ENCODE peak calls at places on chromosomes 11 and 22, in nine cellular contexts. V is fibroblast of pulmonary artery; Q is lower leg skin; S is CD4-positive, alpha-beta T cell; J is HCT116; A is cardiac fibroblast; R is foreskin fibroblast; C is fibroblast of mammary gland; Z is HFF-Myc. M is an unnamed sample.

GRCh38 chr11:111417011-111417765 is 38.1 kb upstream of the POU2AF1 start:
- DNase-seq in Z (no peak), R (no peak), A (no peak), J (no peak), V (no peak), Q (peak; percentile 58), S (no peak), C (peak; percentile 18), M (no peak)

GRCh38 chr11:29018631-29019030 is 910.4 kb downstream of the METTL15 start:
- DNase-seq in S (no peak), A (peak; percentile 92), Q (no peak), C (peak; percentile 57), R (peak; percentile 61), J (no peak), Z (no peak), V (peak; percentile 93), M (peak; percentile 58)

GRCh38 chr11:358129-358805 is 11.0 kb upstream of the B4GALNT4 start:
- DNase-seq in Q (no peak), S (no peak), R (no peak), J (no peak), V (no peak), C (no peak), A (no peak), Z (no peak), M (no peak)

GRCh38 chr11:44527476-44527875 is 38.0 kb upstream of the CD82 start:
- DNase-seq in S (no peak), R (no peak), V (no peak), J (no peak), Q (no peak), A (no peak), Z (no peak), C (no peak), M (no peak)

GRCh38 chr11:83336993-83337392 is 50.8 kb upstream of the CCDC90B start:
- DNase-seq in S (no peak), Z (no peak), A (no peak), Q (no peak), V (no peak), C (no peak), R (no peak), J (no peak), M (no peak)

GRCh38 chr11:127247261-127247660 is 246.7 kb upstream of the KIRREL3 start:
- DNase-seq in C (no peak), S (no peak), Q (no peak), Z (no peak), A (no peak), R (no peak), V (no peak), J (no peak), M (no peak)

GRCh38 chr11:120579601-120580000 is 68.1 kb downstream of the GRIK4 start:
- DNase-seq in Z (no peak), J (no peak), A (no peak), C (no peak), R (no peak), V (no peak), Q (no peak), S (no peak), M (no peak)

GRCh38 chr11:512895-513595 is 6.0 kb upstream of the RNH1 start:
- DNase-seq in S (no peak), J (no peak), C (no peak), A (no peak), Z (no peak), R (no peak), Q (no peak), V (no peak), M (no peak)

GRCh38 chr11:82732734-82733443 is 775 bp downstream of the FAM181B start:
- DNase-seq in S (no peak), Q (no peak), A (no peak), R (peak; percentile 14), C (no peak), V (no peak), Z (no peak), J (no peak), M (no peak)

GRCh38 chr11:67483901-67484665 is 1.3 kb downstream of the AIP start:
- DNase-seq in A (no peak), Z (no peak), C (no peak), J (no peak), R (no peak), Q (no peak), S (peak; percentile 43), V (no peak), M (no peak)

DNA sequence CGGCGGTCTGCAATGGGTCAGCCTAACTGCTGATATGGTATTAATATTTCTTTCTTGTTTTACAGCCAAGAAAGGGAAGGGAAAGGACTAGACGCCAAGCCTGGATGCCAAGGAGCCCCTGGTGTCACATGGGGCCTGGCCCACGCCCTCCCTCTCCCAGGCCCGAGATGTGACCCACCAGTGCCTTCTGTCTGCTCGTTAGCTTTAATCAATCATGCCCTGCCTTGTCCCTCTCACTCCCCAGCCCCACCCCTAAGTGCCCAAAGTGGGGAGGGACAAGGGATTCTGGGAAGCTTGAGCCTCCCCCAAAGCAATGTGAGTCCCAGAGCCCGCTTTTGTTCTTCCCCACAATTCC is 1.9 kb downstream of the MDK start:
- DNase-seq in S (no peak), A (no peak), V (no peak), C (no peak), Z (no peak), J (no peak), Q (no peak), R (no peak), M (no peak)
- TF ChIP-seq CTCF in S (no peak), A (no peak), V (no peak), C (no peak), Z (no peak), J (no peak), Q (no peak), R (no peak), M (no peak)

GRCh38 chr22:29334148-29334547 is 18.7 kb upstream of the RASL10A start:
- DNase-seq in Z (no peak), Q (no peak), C (no peak), A (no peak), S (no peak), R (no peak), V (no peak), J (no peak), M (no peak)
- TF ChIP-seq CTCF in Z (no peak), Q (no peak), C (no peak), A (no peak), S (no peak), R (no peak), V (no peak), J (no peak), M (no peak)

DNA sequence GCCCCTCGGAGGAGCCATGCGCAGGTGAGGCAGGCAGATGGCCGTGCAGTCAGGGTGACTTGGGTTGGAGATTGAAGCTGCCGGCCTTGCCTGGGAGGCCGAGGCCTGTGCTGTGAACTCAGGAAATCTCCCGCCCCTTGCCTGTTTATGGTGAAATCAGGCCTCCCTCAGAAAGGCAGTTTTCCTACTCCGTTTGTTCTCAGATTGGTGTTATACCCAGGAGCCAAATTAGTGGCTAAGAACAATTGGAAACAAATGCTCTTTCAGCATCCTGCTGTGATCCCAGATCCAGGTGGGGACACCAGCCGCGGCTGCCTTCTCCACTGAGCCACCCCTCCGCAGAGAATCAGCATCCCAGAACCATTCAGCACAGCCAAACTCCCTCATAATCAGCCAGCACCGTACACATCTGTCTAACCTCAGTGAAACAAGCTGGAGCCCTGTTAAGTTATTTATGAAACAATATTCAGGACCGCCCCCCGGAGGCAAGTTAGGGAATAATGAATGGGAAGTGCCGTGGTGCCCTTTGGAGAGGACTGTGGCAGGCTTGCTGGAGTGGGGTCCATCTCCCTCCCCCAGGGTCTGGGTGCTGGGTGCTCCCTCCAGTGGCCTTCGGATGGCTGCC is 60.0 kb downstream of the PKNOX2 start:
- DNase-seq in R (peak; percentile 15), Z (no peak), V (peak; percentile 59), S (no peak), C (peak; percentile 17), J (peak; percentile 8), A (peak; percentile 75), Q (no peak), M (no peak)
- TF ChIP-seq CTCF in R (peak; percentile 16), Z (peak; percentile 39), V (peak; percentile 48), S (no peak), C (peak; percentile 28), J (peak; percentile 48), A (peak; percentile 30), Q (no peak), M (peak; percentile 58)

DNA sequence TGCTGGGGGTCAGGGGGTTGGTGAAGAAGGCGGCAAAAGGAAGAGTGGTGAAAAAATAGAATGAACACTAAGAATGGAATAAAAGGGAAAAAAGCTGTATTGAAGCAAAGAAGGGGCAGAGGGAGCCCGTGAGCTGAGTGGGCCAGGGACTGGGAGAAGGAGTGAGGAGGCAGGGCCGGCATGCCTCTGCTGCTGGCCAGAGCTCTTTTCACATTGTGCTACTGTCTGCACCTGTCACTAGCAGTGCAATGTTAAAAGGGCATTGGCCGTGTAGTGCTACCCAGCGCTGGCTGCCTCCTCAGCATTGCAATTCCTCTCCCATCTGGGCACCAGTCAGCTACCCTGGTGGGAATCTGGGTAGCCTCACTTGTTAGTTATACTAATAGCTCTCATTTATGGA is 8.7 kb downstream of the YPEL4 start:
- DNase-seq in Q (no peak), J (no peak), S (no peak), C (peak; percentile 39), R (peak; percentile 67), A (peak; percentile 57), Z (no peak), V (peak; percentile 43), M (no peak)
- TF ChIP-seq CTCF in Q (no peak), J (no peak), S (no peak), C (peak; percentile 45), R (peak; percentile 49), A (peak; percentile 56), Z (peak; percentile 31), V (peak; percentile 52), M (peak; percentile 62)

GRCh38 chr11:90947930-90948329 is 725.1 kb upstream of the CHORDC1 start:
- DNase-seq in Z (no peak), J (no peak), A (no peak), R (no peak), C (no peak), S (no peak), V (no peak), Q (no peak), M (no peak)
- TF ChIP-seq CTCF in Z (no peak), J (no peak), A (no peak), R (no peak), C (no peak), S (no peak), V (no peak), Q (no peak), M (peak; percentile 17)

DNA sequence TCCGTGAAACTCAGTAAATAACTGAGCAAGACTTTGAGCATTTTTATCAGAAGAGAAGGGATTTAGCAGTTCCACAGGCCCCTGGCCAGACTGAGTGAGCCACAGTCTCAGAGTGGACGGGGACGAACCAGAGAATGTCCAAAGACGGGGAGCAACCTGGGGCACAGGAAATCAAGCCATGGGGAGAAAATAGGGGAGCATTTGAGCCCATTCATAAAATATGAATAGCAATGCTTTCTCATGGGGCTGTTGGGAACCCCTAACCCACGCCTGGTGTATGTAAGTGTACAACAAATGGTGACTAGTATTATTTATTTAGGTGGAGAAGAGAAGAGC is 3.6 kb upstream of the VSIG10L2 start:
- DNase-seq in S (no peak), J (no peak), R (no peak), A (no peak), Q (no peak), C (no peak), V (no peak), Z (no peak), M (no peak)
- TF ChIP-seq CTCF in S (no peak), J (peak; percentile 22), R (no peak), A (no peak), Q (no peak), C (no peak), V (no peak), Z (no peak), M (no peak)